ENCODE peak calls at places on chromosomes 3 and 15, in four cellular contexts. Z, H, W and A are unnamed samples.

GRCh38 chr3:17740703-17741102 is 1.7 kb downstream of the TBC1D5 start:
- DNase-seq in Z (no peak), H (peak; percentile 76), W (peak; percentile 92), A (no peak)

GRCh38 chr3:101784850-101785613 is 6.0 kb downstream of the NXPE3 start:
- DNase-seq in Z (no peak), H (no peak), W (no peak), A (no peak)

GRCh38 chr15:65476942-65477341 is 40.5 kb downstream of the DPP8 start:
- DNase-seq in Z (no peak), H (no peak), W (no peak), A (no peak)

GRCh38 chr3:180359381-180360279 is 242.3 kb upstream of the TTC14 start:
- DNase-seq in Z (no peak), H (no peak), W (no peak), A (no peak)

GRCh38 chr3:74844428-74844827 is 230.0 kb upstream of the CNTN3 start:
- DNase-seq in Z (no peak), H (no peak), W (no peak), A (no peak)

GRCh38 chr3:113264249-113264648 is 52.9 kb downstream of the BOC start:
- DNase-seq in Z (no peak), H (no peak), W (no peak), A (no peak)

GRCh38 chr15:29675791-29676301 is 146.4 kb downstream of the TJP1 start:
- DNase-seq in Z (no peak), H (no peak), W (no peak), A (no peak)

GRCh38 chr3:79497447-79498111 is 270.2 kb downstream of the ROBO1 start:
- DNase-seq in Z (no peak), H (peak; percentile 8), W (no peak), A (peak; percentile 23)

GRCh38 chr3:97981886-97982285 is 9.7 kb upstream of the RIOX2 start:
- DNase-seq in Z (no peak), H (no peak), W (no peak), A (no peak)

GRCh38 chr3:30577788-30578187 is 28.6 kb upstream of the TGFBR2 start:
- DNase-seq in Z (no peak), H (no peak), W (no peak), A (no peak)

GRCh38 chr15:98927057-98927456 is 80.5 kb downstream of the PGPEP1L start:
- DNase-seq in Z (no peak), H (no peak), W (no peak), A (no peak)

GRCh38 chr3:133479895-133480669 is 80.2 kb downstream of the BFSP2 start:
- DNase-seq in Z (peak; percentile 73), H (no peak), W (peak; percentile 19), A (no peak)

GRCh38 chr3:179168933-179169332 is 20.8 kb downstream of the PIK3CA start:
- DNase-seq in Z (no peak), H (no peak), W (no peak), A (no peak)

GRCh38 chr3:149792485-149793270 is at the start of gene ANKUB1:
- DNase-seq in Z (no peak), H (no peak), W (no peak), A (no peak)

GRCh38 chr15:38535451-38536200 is 29.0 kb downstream of the RASGRP1 start:
- DNase-seq in Z (no peak), H (no peak), W (no peak), A (no peak)

GRCh38 chr3:157172746-157173145 is 12.8 kb upstream of the CCNL1 start:
- DNase-seq in Z (no peak), H (no peak), W (no peak), A (no peak)

GRCh38 chr3:71568217-71568616 is 15.3 kb downstream of the FOXP1 start:
- DNase-seq in Z (no peak), H (no peak), W (no peak), A (no peak)

GRCh38 chr3:11238057-11238456 is 34.1 kb upstream of the ATG7 start:
- DNase-seq in Z (no peak), H (no peak), W (no peak), A (no peak)

GRCh38 chr3:154137036-154137435 is 15.8 kb downstream of the ARHGEF26 start:
- DNase-seq in Z (no peak), H (no peak), W (no peak), A (no peak)
- TF ChIP-seq BHLHE40 in Z (no peak), H (no peak), W (no peak), A (no peak)

GRCh38 chr3:185677146-185677829 is 91.2 kb downstream of the SENP2 start:
- DNase-seq in Z (no peak), H (peak; percentile 68), W (peak; percentile 56), A (peak; percentile 57)
- TF ChIP-seq FOXM1 in Z (no peak), H (no peak), W (no peak), A (no peak)

GRCh38 chr3:128488995-128489859 is 3.8 kb downstream of the GATA2 start:
- DNase-seq in Z (no peak), H (peak; percentile 84), W (peak; percentile 65), A (peak; percentile 79)

GRCh38 chr3:128491071-128491899 is 1.7 kb downstream of the GATA2 start:
- DNase-seq in Z (no peak), H (peak; percentile 45), W (no peak), A (no peak)

GRCh38 chr3:128491900-128492352 is 1.1 kb downstream of the GATA2 start:
- DNase-seq in Z (no peak), H (no peak), W (no peak), A (no peak)

GRCh38 chr3:128489860-128490649 is 2.9 kb downstream of the GATA2 start:
- DNase-seq in Z (no peak), H (peak; percentile 56), W (peak; percentile 37), A (peak; percentile 63)

DNA sequence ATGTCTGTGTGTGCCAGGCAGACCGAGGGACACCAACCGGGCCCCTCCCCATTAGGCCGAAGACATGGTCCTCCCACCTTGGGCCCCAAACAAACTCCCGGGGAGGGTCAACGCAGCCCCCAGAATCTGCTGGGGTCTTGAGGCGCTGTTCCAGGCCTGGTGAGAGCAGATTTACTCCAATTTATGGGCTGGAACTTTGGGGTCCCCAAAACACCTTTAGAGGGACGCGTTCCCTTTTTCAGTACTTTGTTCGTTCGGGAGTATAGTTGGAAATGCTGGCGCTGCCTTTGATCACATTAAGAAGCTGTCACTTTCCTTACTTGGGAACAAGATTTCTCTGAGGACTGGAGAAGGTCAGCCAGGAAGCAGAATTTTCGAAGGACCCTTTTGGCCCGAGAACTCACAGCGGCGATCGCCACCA is 2.3 kb downstream of the GATA2 start:
- DNase-seq in Z (no peak), H (no peak), W (no peak), A (no peak)
- TF ChIP-seq BHLHE40 in Z (no peak), H (no peak), W (no peak), A (no peak)

DNA sequence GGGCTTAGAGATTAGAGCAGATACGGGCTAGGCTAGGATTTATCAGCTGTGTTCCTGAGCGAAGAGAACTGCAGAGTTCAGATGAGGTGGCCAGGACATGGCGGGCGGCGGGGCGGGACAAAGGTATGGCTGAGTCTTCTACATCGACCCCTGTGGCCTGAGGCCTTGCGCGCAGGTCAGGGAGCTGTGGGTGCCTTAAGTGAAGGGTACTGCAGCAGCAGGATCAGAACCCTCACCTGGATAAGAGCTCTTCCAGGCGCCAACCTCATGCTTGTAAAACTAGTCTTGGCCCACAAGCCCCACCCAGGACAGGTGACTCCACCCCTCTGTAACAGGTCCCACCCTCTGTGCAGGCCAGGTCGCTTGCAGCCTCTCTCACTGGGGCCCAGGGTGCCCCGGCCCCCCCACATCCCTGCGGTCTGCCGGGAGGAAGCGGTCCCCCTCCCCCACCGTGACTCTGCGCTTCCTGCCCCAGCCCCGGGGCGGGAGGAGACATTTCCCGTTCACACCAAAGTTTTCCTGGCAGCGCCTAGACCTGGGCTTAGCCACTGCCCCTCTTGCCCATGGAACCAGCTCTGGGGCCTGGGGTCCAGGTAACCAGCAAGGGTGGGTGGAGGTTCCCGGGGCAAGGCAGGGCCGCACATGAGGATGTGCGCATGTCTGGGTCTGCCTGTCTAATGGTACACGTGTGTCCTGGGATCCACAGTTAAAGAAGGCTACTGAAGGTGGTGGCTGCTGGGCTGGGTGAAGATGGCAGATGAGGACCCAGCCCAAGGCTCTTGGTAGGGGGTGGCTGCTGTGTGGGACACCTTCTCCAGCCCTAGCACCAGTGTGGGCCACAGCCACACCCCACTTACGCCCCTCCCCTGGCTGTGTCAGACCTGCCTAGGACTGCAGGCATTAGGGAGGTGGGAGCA is 8.3 kb downstream of the NBEAL2 start:
- DNase-seq in Z (peak; percentile 63), H (peak; percentile 98), W (no peak), A (no peak)
- TF ChIP-seq FOXM1 in Z (no peak), H (peak; percentile 78), W (no peak), A (no peak)